ENCODE peak calls at places on chromosomes 4 and X, in ten cellular contexts. M, N, Q, V, O, E, X, I, R and H are unnamed samples.

GRCh38 chr4:1753692-1754311 is 32.5 kb downstream of the TACC3 start:
- DNase-seq in M (no peak), N (no peak), Q (no peak), V (no peak), O (no peak), E (no peak), X (no peak), I (no peak), R (no peak), H (no peak)

GRCh38 chr4:183449193-183449888 is 4.9 kb downstream of the CDKN2AIP start:
- DNase-seq in M (no peak), N (peak), Q (no peak), V (no peak), O (no peak), E (peak), X (no peak), I (no peak), R (no peak), H (no peak)

GRCh38 chr4:13523591-13524503 is 20.5 kb downstream of the NKX3-2 start:
- DNase-seq in M (no peak), N (no peak), Q (no peak), V (no peak), O (no peak), E (no peak), X (no peak), I (peak), R (no peak), H (no peak)

GRCh38 chr4:70559216-70559830 is 32.7 kb upstream of the AMBN start:
- DNase-seq in M (peak), N (peak), Q (no peak), V (no peak), O (no peak), E (peak), X (no peak), I (peak), R (peak), H (peak)

GRCh38 chrX:22118161-22118830 is 86.2 kb downstream of the PHEX start:
- DNase-seq in M (peak), N (no peak), Q (no peak), V (no peak), O (no peak), E (no peak), X (no peak), I (no peak), R (no peak), H (peak)

GRCh38 chr4:10587697-10588096 is 96.9 kb downstream of the CLNK start:
- DNase-seq in M (no peak), N (peak), Q (no peak), V (peak), O (no peak), E (peak), X (no peak), I (no peak), R (no peak), H (peak)

GRCh38 chrX:31600823-31601222 is 529.0 kb upstream of the FTHL17 start:
- DNase-seq in M (no peak), N (no peak), Q (no peak), V (no peak), O (no peak), E (no peak), X (no peak), I (no peak), R (no peak), H (no peak)

GRCh38 chr4:152667781-152668180 is 12.0 kb downstream of the TMEM154 start:
- DNase-seq in M (no peak), N (no peak), Q (no peak), V (no peak), O (no peak), E (no peak), X (no peak), I (no peak), R (no peak), H (no peak)

GRCh38 chrX:140723251-140723650 is 13.7 kb downstream of the LINC00632 start:
- DNase-seq in M (no peak), N (peak), Q (no peak), V (no peak), O (no peak), E (peak), X (no peak), I (no peak), R (no peak), H (no peak)

GRCh38 chrX:41561045-41561444 is 113.9 kb downstream of the NYX start:
- DNase-seq in M (peak), N (peak), Q (no peak), V (no peak), O (no peak), E (peak), X (peak), I (no peak), R (peak), H (peak)

GRCh38 chr4:76758290-76758882 is 139.6 kb downstream of the SOWAHB start:
- DNase-seq in M (peak), N (peak), Q (no peak), V (no peak), O (no peak), E (peak), X (no peak), I (peak), R (no peak), H (no peak)

GRCh38 chrX:3403748-3404147 is 57.3 kb upstream of the MXRA5 start:
- DNase-seq in M (no peak), N (peak), Q (no peak), V (no peak), O (no peak), E (peak), X (no peak), I (no peak), R (no peak), H (no peak)

GRCh38 chr4:130419576-130419975 is 1323.6 kb downstream of the C4orf33 start:
- DNase-seq in M (no peak), N (no peak), Q (no peak), V (no peak), O (no peak), E (peak), X (no peak), I (no peak), R (no peak), H (no peak)

GRCh38 chr4:122705035-122705434 is 27.5 kb upstream of the BBS12 start:
- DNase-seq in M (no peak), N (no peak), Q (no peak), V (no peak), O (no peak), E (no peak), X (no peak), I (no peak), R (no peak), H (no peak)

GRCh38 chrX:111648802-111649201 is 32.2 kb upstream of the ALG13 start:
- DNase-seq in M (no peak), N (no peak), Q (no peak), V (no peak), O (no peak), E (no peak), X (no peak), I (no peak), R (no peak), H (no peak)

GRCh38 chrX:136126892-136127406 is 20.4 kb upstream of the FHL1 start:
- DNase-seq in M (no peak), N (peak), Q (no peak), V (no peak), O (no peak), E (peak), X (no peak), I (no peak), R (no peak), H (no peak)

GRCh38 chrX:1417921-1418875 is 26.3 kb upstream of the SLC25A6 start:
- DNase-seq in M (peak), N (no peak), Q (peak), V (no peak), O (no peak), E (no peak), X (no peak), I (no peak), R (no peak), H (no peak)
- TF ChIP-seq CTCF in M (no peak), N (no peak), Q (no peak), V (no peak), O (no peak), E (no peak), X (no peak), I (no peak), R (no peak), H (no peak)

DNA sequence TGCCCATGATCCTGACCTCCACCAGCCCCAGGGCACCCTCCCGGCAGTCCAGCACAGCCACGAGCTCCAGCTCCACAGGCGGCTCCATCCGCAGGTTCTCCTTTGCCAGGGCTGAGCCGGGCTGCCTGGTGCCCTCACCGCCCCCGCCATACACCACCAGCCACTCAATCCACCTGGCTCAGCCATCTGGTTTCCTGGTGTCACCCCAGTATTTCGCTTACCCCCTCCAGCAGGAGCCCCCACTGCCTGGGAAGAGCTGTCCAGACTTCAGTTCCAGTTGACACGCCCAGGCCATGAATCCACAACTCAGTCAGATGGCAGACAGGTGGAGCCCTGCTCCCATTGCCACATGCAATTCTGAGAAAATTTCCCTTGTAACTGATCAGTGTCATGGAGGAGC is 3.9 kb downstream of the SHISA3 start:
- DNase-seq in M (peak), N (no peak), Q (no peak), V (no peak), O (no peak), E (no peak), X (no peak), I (no peak), R (no peak), H (no peak)
- TF ChIP-seq CTCF in M (peak), N (no peak), Q (no peak), V (no peak), O (no peak), E (no peak), X (peak), I (no peak), R (no peak), H (no peak)

DNA sequence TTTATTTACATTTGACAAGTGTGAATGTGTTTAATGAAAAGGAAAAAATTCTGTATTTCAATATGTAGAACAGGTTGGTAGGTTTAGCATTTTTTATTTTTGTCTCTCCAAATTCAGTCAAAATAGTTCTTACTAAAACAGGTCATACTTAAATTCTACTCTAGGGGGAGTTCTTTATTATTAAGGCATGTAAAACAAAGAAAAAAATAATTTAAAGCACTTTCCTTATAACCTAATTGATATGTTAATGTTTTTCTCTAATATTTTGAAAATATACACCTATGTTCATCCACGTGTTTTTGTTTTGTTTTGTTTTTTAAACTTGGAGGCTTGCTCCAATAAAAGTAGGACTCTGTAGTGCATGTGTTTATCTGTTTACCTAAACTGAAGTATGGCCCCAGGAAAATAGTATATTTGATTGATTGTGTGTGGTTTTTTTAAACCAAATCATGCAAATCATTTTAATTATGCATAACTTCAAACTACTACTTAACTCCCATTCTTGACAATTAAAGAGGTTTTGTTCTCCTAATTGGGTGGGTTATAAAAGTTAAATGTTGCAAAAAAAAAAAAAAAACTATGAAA is 562.7 kb downstream of the RPA4 start:
- DNase-seq in M (peak), N (peak), Q (no peak), V (no peak), O (no peak), E (peak), X (no peak), I (no peak), R (no peak), H (no peak)
- TF ChIP-seq CTCF in M (peak), N (no peak), Q (no peak), V (no peak), O (no peak), E (peak), X (peak), I (peak), R (no peak), H (no peak)

GRCh38 chr4:112765317-112765989 is 128.5 kb downstream of the LARP7 start:
- DNase-seq in M (peak), N (peak), Q (no peak), V (no peak), O (no peak), E (peak), X (no peak), I (peak), R (no peak), H (peak)
- TF ChIP-seq CTCF in M (peak), N (peak), Q (peak), V (no peak), O (peak), E (peak), X (peak), I (peak), R (no peak), H (peak)

GRCh38 chrX:153873282-153874090 is 12.5 kb downstream of the L1CAM start:
- DNase-seq in M (no peak), N (no peak), Q (no peak), V (no peak), O (no peak), E (no peak), X (no peak), I (no peak), R (no peak), H (no peak)

GRCh38 chrX:153874366-153875125 is 11.4 kb downstream of the L1CAM start:
- DNase-seq in M (no peak), N (peak), Q (no peak), V (no peak), O (no peak), E (no peak), X (no peak), I (no peak), R (no peak), H (no peak)

GRCh38 chrX:153874091-153874365 is 11.9 kb downstream of the L1CAM start:
- DNase-seq in M (no peak), N (no peak), Q (no peak), V (no peak), O (no peak), E (no peak), X (no peak), I (no peak), R (no peak), H (no peak)

GRCh38 chrX:153876112-153876491 is 9.9 kb downstream of the L1CAM start:
- DNase-seq in M (no peak), N (no peak), Q (no peak), V (no peak), O (no peak), E (no peak), X (no peak), I (no peak), R (no peak), H (no peak)

GRCh38 chrX:153875391-153876111 is 10.4 kb downstream of the L1CAM start:
- DNase-seq in M (peak), N (peak), Q (peak), V (no peak), O (no peak), E (peak), X (no peak), I (peak), R (peak), H (peak)
- TF ChIP-seq CTCF in M (no peak), N (no peak), Q (no peak), V (no peak), O (no peak), E (no peak), X (no peak), I (no peak), R (no peak), H (no peak)

GRCh38 chr4:141702472-141703182 is 66.2 kb downstream of the IL15 start:
- DNase-seq in M (peak), N (no peak), Q (no peak), V (peak), O (no peak), E (peak), X (no peak), I (no peak), R (no peak), H (peak)
- TF ChIP-seq CTCF in M (peak), N (peak), Q (no peak), V (no peak), O (no peak), E (peak), X (peak), I (no peak), R (no peak), H (no peak)

DNA sequence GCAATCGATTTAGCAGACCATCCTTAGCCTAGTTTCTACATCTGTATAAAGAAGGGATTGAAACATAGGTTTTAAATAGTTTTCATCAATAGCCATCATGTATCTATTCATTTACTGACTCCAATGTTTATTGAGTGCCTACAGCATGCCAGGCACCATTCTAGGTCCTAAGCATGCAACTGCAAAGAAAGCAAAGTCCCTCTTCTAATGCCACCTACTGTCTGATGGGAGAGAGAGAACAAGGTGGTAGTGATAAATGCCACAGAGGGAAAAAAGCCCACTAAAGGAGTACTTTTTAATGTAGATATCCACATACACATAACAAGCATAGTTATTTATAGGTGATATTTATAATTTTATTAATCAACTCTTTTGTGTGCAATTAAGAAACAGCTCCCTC is 67.6 kb upstream of the PPARGC1A start:
- DNase-seq in M (no peak), N (no peak), Q (no peak), V (no peak), O (no peak), E (no peak), X (no peak), I (no peak), R (no peak), H (no peak)
- TF ChIP-seq CTCF in M (no peak), N (no peak), Q (no peak), V (no peak), O (no peak), E (no peak), X (no peak), I (no peak), R (no peak), H (no peak)

DNA sequence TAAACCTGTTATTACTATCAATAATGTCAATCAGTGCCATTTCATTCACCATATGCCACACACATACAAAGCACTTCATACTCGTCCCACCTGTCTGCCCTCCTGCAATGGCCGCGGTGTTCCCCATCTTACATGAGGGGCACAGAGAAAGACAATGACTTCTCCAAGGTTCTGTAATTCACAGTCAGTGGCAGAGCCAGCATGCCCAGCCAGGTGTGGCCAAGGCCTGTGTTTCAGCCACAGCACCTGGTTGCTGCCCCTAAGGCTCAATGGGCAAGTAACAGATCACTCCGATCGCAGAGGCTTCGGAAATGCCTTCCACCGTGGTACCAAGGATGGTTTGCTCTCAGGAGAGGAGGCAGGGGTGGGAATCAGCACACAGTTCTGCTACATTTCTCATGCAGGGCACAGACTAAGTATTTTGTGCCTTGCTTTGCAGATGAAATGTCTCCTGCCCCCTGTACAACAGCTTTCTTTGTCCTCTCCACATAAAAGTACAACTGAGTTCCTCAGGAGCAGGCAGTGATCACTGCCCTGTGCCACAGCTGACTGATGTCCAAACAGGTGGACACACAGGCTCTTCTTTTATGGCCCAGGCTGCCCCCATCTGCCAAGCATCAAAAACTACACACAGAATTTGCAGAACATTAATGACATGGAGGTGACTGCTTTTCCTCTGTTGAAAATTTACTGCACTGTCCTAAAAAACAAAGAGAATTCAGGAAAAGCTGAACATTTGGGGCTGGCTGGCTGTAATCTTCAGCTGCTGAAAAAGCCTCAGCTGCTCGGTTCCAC is 10.8 kb downstream of the AFAP1 start:
- DNase-seq in M (no peak), N (no peak), Q (no peak), V (no peak), O (no peak), E (peak), X (no peak), I (no peak), R (no peak), H (no peak)
- TF ChIP-seq CTCF in M (peak), N (peak), Q (peak), V (no peak), O (no peak), E (peak), X (peak), I (no peak), R (peak), H (no peak)

DNA sequence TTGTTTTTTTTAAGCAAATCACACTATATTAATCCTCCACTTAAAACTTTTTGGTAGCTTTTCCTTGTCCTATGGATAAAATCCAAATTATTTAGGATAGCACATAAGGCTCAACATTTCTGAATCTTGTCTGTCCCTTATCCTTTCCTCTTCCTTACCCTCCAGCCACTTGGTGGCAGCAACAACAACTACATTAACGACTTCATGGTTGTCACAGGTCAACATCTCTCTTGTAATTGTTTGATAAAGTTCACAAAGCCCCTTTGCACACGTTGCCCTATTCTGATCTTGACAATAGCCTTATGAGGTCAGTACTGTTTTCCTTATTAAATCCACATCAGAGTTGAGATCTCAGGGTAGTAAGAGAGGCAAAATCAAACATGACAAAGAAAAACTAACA is 269.0 kb upstream of the PABPC4L start:
- DNase-seq in M (peak), N (peak), Q (no peak), V (no peak), O (no peak), E (peak), X (peak), I (no peak), R (no peak), H (no peak)
- TF ChIP-seq CTCF in M (peak), N (no peak), Q (peak), V (no peak), O (no peak), E (peak), X (peak), I (no peak), R (no peak), H (no peak)